ENCODE peak calls at places on chromosomes 4 and X, in five cellular contexts. One of them, this sample, is unnamed.

GRCh38 chrX:9913041-9913440 is 54.1 kb upstream of the CLDN34 start:
- DNase-seq in EH: no peak
- DNase-seq in NCI-H524: no peak
- DNase-seq in activated naive CD4-positive, alpha-beta T cell: no peak
- DNase-seq in ACHN: no peak
- DNase-seq in this sample: no peak

GRCh38 chr4:83272900-83273299 is 11.7 kb downstream of the COQ2 start:
- DNase-seq in EH: no peak
- DNase-seq in NCI-H524: no peak
- DNase-seq in activated naive CD4-positive, alpha-beta T cell: no peak
- DNase-seq in ACHN: no peak
- DNase-seq in this sample: no peak

GRCh38 chr4:89024051-89024675 is 32.8 kb downstream of the FAM13A start:
- DNase-seq in EH: peak
- DNase-seq in NCI-H524: peak
- DNase-seq in activated naive CD4-positive, alpha-beta T cell: no peak
- DNase-seq in ACHN: peak
- DNase-seq in this sample: peak

GRCh38 chr4:81521708-81522107 is 50.0 kb upstream of the RASGEF1B start:
- DNase-seq in EH: no peak
- DNase-seq in NCI-H524: no peak
- DNase-seq in activated naive CD4-positive, alpha-beta T cell: no peak
- DNase-seq in ACHN: no peak
- DNase-seq in this sample: no peak

GRCh38 chr4:6910340-6910959 is 824 bp downstream of the TBC1D14 start:
- DNase-seq in EH: no peak
- DNase-seq in NCI-H524: no peak
- DNase-seq in activated naive CD4-positive, alpha-beta T cell: no peak
- DNase-seq in ACHN: peak
- DNase-seq in this sample: no peak

GRCh38 chrX:12210196-12210815 is 72.0 kb downstream of the FRMPD4 start:
- DNase-seq in EH: peak
- DNase-seq in NCI-H524: no peak
- DNase-seq in activated naive CD4-positive, alpha-beta T cell: no peak
- DNase-seq in ACHN: peak
- DNase-seq in this sample: peak

GRCh38 chrX:76555269-76555668 is 127.8 kb downstream of the MAGEE1 start:
- DNase-seq in EH: no peak
- DNase-seq in NCI-H524: no peak
- DNase-seq in activated naive CD4-positive, alpha-beta T cell: no peak
- DNase-seq in ACHN: no peak
- DNase-seq in this sample: no peak

GRCh38 chr4:13985824-13986223 is 358.3 kb upstream of the BOD1L1 start:
- DNase-seq in EH: peak
- DNase-seq in NCI-H524: no peak
- DNase-seq in activated naive CD4-positive, alpha-beta T cell: no peak
- DNase-seq in ACHN: no peak
- DNase-seq in this sample: no peak

GRCh38 chrX:133884430-133885394 is 100.7 kb downstream of the GPC3 start:
- DNase-seq in EH: no peak
- DNase-seq in NCI-H524: no peak
- DNase-seq in activated naive CD4-positive, alpha-beta T cell: no peak
- DNase-seq in ACHN: no peak
- DNase-seq in this sample: no peak

GRCh38 chr4:145679991-145680455 is at the start of gene C4orf51:
- DNase-seq in EH: peak
- DNase-seq in NCI-H524: no peak
- DNase-seq in activated naive CD4-positive, alpha-beta T cell: no peak
- DNase-seq in ACHN: peak
- DNase-seq in this sample: no peak

GRCh38 chr4:20432098-20432497 is 180.4 kb downstream of the SLIT2 start:
- DNase-seq in EH: peak
- DNase-seq in NCI-H524: no peak
- DNase-seq in activated naive CD4-positive, alpha-beta T cell: no peak
- DNase-seq in ACHN: no peak
- DNase-seq in this sample: no peak

GRCh38 chrX:108511721-108512120 is 72.1 kb downstream of the COL4A5 start:
- DNase-seq in EH: peak
- DNase-seq in NCI-H524: no peak
- DNase-seq in activated naive CD4-positive, alpha-beta T cell: no peak
- DNase-seq in ACHN: no peak
- DNase-seq in this sample: no peak

GRCh38 chrX:16212024-16212423 is 44.7 kb downstream of the MAGEB17 start:
- DNase-seq in EH: peak
- DNase-seq in NCI-H524: no peak
- DNase-seq in activated naive CD4-positive, alpha-beta T cell: no peak
- DNase-seq in ACHN: peak
- DNase-seq in this sample: no peak

GRCh38 chr4:127781303-127782024 is 658 bp upstream of the HSPA4L start:
- DNase-seq in EH: no peak
- DNase-seq in NCI-H524: no peak
- DNase-seq in activated naive CD4-positive, alpha-beta T cell: no peak
- DNase-seq in ACHN: peak
- DNase-seq in this sample: peak

GRCh38 chr4:8645753-8646124 is 53.2 kb downstream of the CPZ start:
- DNase-seq in EH: no peak
- DNase-seq in NCI-H524: no peak
- DNase-seq in activated naive CD4-positive, alpha-beta T cell: no peak
- DNase-seq in ACHN: no peak
- DNase-seq in this sample: no peak

GRCh38 chr4:76990288-76991080 is 40.9 kb downstream of the SEPTIN11 start:
- DNase-seq in EH: peak
- DNase-seq in NCI-H524: no peak
- DNase-seq in activated naive CD4-positive, alpha-beta T cell: no peak
- DNase-seq in ACHN: peak
- DNase-seq in this sample: no peak

GRCh38 chr4:175339100-175339707 is 421.0 kb downstream of the ADAM29 start:
- DNase-seq in EH: peak
- DNase-seq in NCI-H524: no peak
- DNase-seq in activated naive CD4-positive, alpha-beta T cell: no peak
- DNase-seq in ACHN: no peak
- DNase-seq in this sample: no peak

GRCh38 chr4:25245181-25245580 is 11.3 kb downstream of the PI4K2B start:
- DNase-seq in EH: no peak
- DNase-seq in NCI-H524: no peak
- DNase-seq in activated naive CD4-positive, alpha-beta T cell: no peak
- DNase-seq in ACHN: no peak
- DNase-seq in this sample: no peak

GRCh38 chr4:47784222-47784621 is 53.6 kb downstream of the CORIN start:
- DNase-seq in EH: no peak
- DNase-seq in NCI-H524: no peak
- DNase-seq in activated naive CD4-positive, alpha-beta T cell: no peak
- DNase-seq in ACHN: no peak
- DNase-seq in this sample: no peak

GRCh38 chr4:17597517-17597916 is 16.9 kb upstream of the MED28 start:
- DNase-seq in EH: peak
- DNase-seq in NCI-H524: no peak
- DNase-seq in activated naive CD4-positive, alpha-beta T cell: no peak
- DNase-seq in ACHN: peak
- DNase-seq in this sample: no peak

GRCh38 chr4:120692964-120693363 is 229.6 kb downstream of the PRDM5 start:
- DNase-seq in EH: peak
- DNase-seq in NCI-H524: no peak
- DNase-seq in activated naive CD4-positive, alpha-beta T cell: no peak
- DNase-seq in ACHN: peak
- DNase-seq in this sample: no peak

GRCh38 chrX:115622534-115622933 is 61.6 kb downstream of the PLS3 start:
- DNase-seq in EH: peak
- DNase-seq in NCI-H524: no peak
- DNase-seq in activated naive CD4-positive, alpha-beta T cell: no peak
- DNase-seq in ACHN: no peak
- DNase-seq in this sample: no peak

GRCh38 chr4:11428701-11429571 is at the start of gene HS3ST1:
- DNase-seq in EH: no peak
- DNase-seq in NCI-H524: peak
- DNase-seq in activated naive CD4-positive, alpha-beta T cell: no peak
- DNase-seq in ACHN: peak
- DNase-seq in this sample: peak

This sample was measured in tibial artery.